ENCODE peak calls at places on chromosomes 11 and 22, in eight cellular contexts. D, A, N, S, F, C, R and X are unnamed samples.

GRCh38 chr11:61429346-61429690 is 457 bp downstream of the CPSF7 start:
- DNase-seq in D (no peak), A (peak; percentile 73), N (peak; percentile 54), S (peak; percentile 83), F (peak; percentile 82), C (no peak), R (no peak), X (peak; percentile 82)

GRCh38 chr11:122814401-122814800 is 23.9 kb upstream of the CRTAM start:
- DNase-seq in D (no peak), A (no peak), N (no peak), S (no peak), F (no peak), C (no peak), R (no peak), X (no peak)

GRCh38 chr11:3178349-3178748 is 13.2 kb upstream of the OSBPL5 start:
- DNase-seq in D (no peak), A (no peak), N (no peak), S (no peak), F (no peak), C (no peak), R (no peak), X (peak; percentile 61)

GRCh38 chr11:77176996-77177395 is 49.0 kb downstream of the MYO7A start:
- DNase-seq in D (no peak), A (no peak), N (no peak), S (peak; percentile 25), F (no peak), C (no peak), R (no peak), X (no peak)

GRCh38 chr11:92837595-92837994 is 131.9 kb upstream of the MTNR1B start:
- DNase-seq in D (no peak), A (no peak), N (no peak), S (no peak), F (no peak), C (no peak), R (no peak), X (no peak)

GRCh38 chr11:64060861-64061444 is 25.2 kb downstream of the FLRT1 start:
- DNase-seq in D (no peak), A (peak; percentile 70), N (no peak), S (peak; percentile 79), F (peak; percentile 52), C (peak; percentile 67), R (peak; percentile 72), X (peak; percentile 43)

GRCh38 chr11:134932761-134933160 is 520.7 kb upstream of the B3GAT1 start:
- DNase-seq in D (no peak), A (no peak), N (no peak), S (no peak), F (no peak), C (no peak), R (no peak), X (no peak)

GRCh38 chr11:121553806-121554205 is 101.0 kb upstream of the SORL1-AS1 start:
- DNase-seq in D (no peak), A (no peak), N (no peak), S (no peak), F (no peak), C (no peak), R (no peak), X (no peak)

GRCh38 chr11:7973011-7973410 is 7.8 kb upstream of the NLRP10 start:
- DNase-seq in D (no peak), A (no peak), N (no peak), S (no peak), F (no peak), C (no peak), R (no peak), X (no peak)

GRCh38 chr11:128553662-128554392 is 33.5 kb downstream of the ETS1 start:
- DNase-seq in D (no peak), A (no peak), N (no peak), S (no peak), F (no peak), C (no peak), R (no peak), X (no peak)

GRCh38 chr11:116255234-116255953 is 517.4 kb downstream of the BUD13 start:
- DNase-seq in D (no peak), A (no peak), N (no peak), S (no peak), F (no peak), C (no peak), R (no peak), X (no peak)

GRCh38 chr11:84408946-84409411 is 1122.8 kb upstream of the CCDC90B start:
- DNase-seq in D (no peak), A (peak; percentile 61), N (no peak), S (no peak), F (no peak), C (no peak), R (no peak), X (peak; percentile 66)

GRCh38 chr22:49519117-49519737 is 308.4 kb downstream of the BRD1 start:
- DNase-seq in D (no peak), A (no peak), N (no peak), S (no peak), F (no peak), C (no peak), R (no peak), X (no peak)

GRCh38 chr11:1760351-1761109 is 3.2 kb downstream of the CTSD start:
- DNase-seq in D (no peak), A (no peak), N (no peak), S (peak; percentile 94), F (no peak), C (peak; percentile 85), R (peak; percentile 92), X (peak; percentile 94)

GRCh38 chr11:24896118-24896835 is 399.4 kb downstream of the LUZP2 start:
- DNase-seq in D (no peak), A (no peak), N (no peak), S (peak; percentile 55), F (no peak), C (no peak), R (no peak), X (no peak)

GRCh38 chr11:12092714-12093113 is 17.7 kb upstream of the MICAL2 start:
- DNase-seq in D (no peak), A (no peak), N (no peak), S (no peak), F (no peak), C (no peak), R (no peak), X (no peak)

GRCh38 chr11:95487391-95487790 is 256.4 kb upstream of the SESN3 start:
- DNase-seq in D (no peak), A (no peak), N (no peak), S (no peak), F (no peak), C (no peak), R (no peak), X (no peak)

DNA sequence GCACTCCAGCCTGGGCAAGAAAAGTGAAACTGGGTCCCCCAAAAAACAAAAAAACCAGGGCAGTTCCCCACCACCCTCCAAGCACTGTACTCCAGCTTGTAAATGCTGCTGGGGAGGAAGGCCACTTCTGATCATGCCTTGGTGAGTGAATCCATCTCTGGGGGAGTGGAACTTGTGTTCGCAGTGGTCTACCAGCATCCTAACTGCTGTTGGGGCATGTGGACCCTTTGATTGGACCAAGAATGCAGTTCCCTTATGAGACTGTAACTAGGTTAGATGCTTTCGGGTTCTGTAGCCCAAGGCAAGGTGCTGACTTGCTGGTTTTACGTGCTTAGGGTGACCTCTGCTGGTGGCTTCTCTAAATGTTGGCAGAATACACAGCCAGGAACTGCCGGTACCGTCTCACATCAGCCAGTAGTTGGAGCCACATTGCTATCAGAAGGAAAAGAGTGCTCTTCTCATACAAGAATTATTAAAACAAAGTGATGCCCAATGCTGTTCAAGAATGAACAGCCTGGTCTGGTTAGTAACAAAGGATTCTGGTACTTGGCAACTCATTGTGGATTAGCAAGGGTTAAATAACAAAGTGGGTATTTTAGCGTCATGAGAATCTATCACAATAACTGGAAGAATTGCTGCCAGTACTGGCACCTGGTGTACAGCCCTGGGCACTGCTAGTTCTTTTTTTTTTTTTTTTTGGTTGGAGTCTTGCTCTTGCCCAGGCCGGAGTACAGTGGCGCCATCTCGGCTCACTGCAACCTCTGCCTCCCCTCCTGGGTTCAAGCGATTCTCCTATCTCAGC is 13.0 kb downstream of the EIF1AD start:
- DNase-seq in D (peak; percentile 93), A (peak; percentile 93), N (peak; percentile 83), S (no peak), F (peak; percentile 91), C (peak; percentile 53), R (peak; percentile 76), X (peak; percentile 95)
- H3K27ac ChIP-seq in D (no peak overlapping the region), A (no peak overlapping the region), N (no peak overlapping the region), S (no peak overlapping the region), F (no peak overlapping the region), C (peak overlapping the region; percentile 61), R (no peak overlapping the region), X (no peak overlapping the region)

DNA sequence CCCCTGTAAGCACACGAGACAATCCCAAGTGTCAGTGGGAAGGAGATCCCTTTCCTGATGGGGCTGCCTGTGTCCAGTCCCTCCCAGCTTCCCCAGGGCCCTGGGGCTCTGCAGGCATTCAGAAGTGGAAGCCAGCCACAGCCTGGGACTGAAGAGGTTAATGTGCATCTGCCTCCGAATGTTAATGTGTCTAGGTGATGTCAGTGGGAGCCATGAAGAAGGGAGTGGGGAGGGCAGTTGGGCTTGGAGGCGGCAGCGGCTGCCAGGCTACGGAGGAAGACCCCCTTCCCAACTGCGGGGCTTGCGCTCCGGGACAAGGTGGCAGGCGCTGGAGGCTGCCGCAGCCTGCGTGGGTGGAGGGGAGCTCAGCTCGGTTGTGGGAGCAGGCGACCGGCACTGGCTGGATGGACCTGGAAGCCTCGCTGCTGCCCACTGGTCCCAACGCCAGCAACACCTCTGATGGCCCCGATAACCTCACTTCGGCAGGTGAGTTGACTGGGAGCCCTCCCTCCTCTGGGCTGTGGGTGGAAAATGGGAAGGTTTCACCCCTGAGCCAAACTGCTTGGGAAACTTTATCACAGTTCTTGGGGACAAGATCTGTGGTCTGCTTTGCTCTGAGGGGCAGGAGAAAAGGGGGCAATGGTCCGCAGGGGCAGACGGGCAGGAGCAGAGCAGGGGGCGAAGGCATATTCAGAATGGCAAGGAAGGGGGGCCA is at the start of gene MCHR1:
- DNase-seq in D (no peak), A (no peak), N (no peak), S (no peak), F (no peak), C (no peak), R (no peak), X (no peak)
- H3K27ac ChIP-seq in D (no peak within 1 kb of the TSS), A (no peak within 1 kb of the TSS), N (no peak within 1 kb of the TSS), S (peak within 1 kb of the TSS; percentile 20), F (no peak within 1 kb of the TSS), C (peak within 1 kb of the TSS; percentile 74), R (no peak within 1 kb of the TSS), X (no peak within 1 kb of the TSS)

DNA sequence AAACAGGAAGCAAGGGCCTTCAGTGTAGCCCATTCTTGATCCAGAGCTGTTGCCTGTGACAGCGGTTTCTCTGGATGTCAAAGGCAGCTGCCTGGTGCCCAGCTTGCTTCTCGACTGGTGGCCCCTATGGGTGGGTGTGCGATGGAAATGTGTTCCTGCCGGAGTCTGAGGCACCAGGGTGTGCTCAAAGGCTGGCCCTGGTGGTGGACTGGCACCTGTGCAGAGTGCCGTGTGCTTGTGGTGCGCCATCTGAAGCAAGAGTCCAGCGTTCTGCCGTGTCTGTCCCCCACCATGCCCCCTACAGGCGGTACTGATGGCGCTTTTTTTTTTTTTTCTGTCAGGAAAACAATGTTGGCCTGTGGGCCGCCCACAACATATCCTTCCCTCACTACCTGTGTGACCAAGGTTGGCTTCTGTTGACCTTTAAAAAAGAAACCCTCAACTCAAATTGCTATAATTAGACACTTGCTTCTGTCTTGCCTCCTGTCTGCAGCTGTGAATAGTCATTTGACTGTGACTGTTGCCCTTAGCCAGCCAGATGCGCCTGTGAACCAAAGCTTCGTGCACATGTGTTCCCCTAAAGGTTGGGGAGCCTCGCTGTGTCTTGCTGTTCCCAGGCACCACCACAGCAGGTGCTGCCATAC is 4.7 kb upstream of the RANBP1 start:
- DNase-seq in D (no peak), A (no peak), N (peak; percentile 52), S (peak; percentile 47), F (peak; percentile 39), C (no peak), R (peak; percentile 44), X (peak; percentile 44)
- H3K27ac ChIP-seq in D (no peak overlapping the region), A (peak overlapping the region; percentile 56), N (no peak overlapping the region), S (no peak overlapping the region), F (no peak overlapping the region), C (no peak overlapping the region), R (no peak overlapping the region), X (no peak overlapping the region)

GRCh38 chr22:20437253-20438065 is at the start of gene SCARF2:
- DNase-seq in D (no peak), A (peak; percentile 56), N (no peak), S (peak; percentile 84), F (no peak), C (peak; percentile 13), R (peak; percentile 55), X (peak; percentile 69)
- H3K27ac ChIP-seq in D (peak within 1 kb of the TSS; percentile 79), A (no peak within 1 kb of the TSS), N (no peak within 1 kb of the TSS), S (peak within 1 kb of the TSS; percentile 58), F (no peak within 1 kb of the TSS), C (peak within 1 kb of the TSS; percentile 73), R (peak within 1 kb of the TSS; percentile 88), X (no peak within 1 kb of the TSS)